ENCODE peak calls at places on chromosomes 16 and 17, in five cellular contexts. Z, D, A, P and M are unnamed samples.

GRCh38 chr17:33210240-33210639 is 82.9 kb downstream of the ASIC2 start:
- DNase-seq in Z (no peak), D (no peak), A (no peak), P (no peak), M (no peak)

GRCh38 chr16:89828199-89828869 is at the start of gene SPIRE2:
- DNase-seq in Z (peak), D (no peak), A (peak), P (peak), M (peak)

GRCh38 chr17:309361-309888 is 43.2 kb downstream of the RPH3AL start:
- DNase-seq in Z (no peak), D (no peak), A (no peak), P (peak), M (no peak)

GRCh38 chr16:79013004-79013403 is 587.5 kb downstream of the MAF start:
- DNase-seq in Z (no peak), D (no peak), A (no peak), P (no peak), M (no peak)

GRCh38 chr17:40218006-40218739 is 931 bp upstream of the WIPF2 start:
- DNase-seq in Z (no peak), D (no peak), A (no peak), P (no peak), M (no peak)

GRCh38 chr16:66166451-66166850 is 200.0 kb upstream of the CDH5 start:
- DNase-seq in Z (no peak), D (no peak), A (no peak), P (no peak), M (no peak)

GRCh38 chr16:10386517-10387377 is 886 bp downstream of the ATF7IP2 start:
- DNase-seq in Z (peak), D (no peak), A (no peak), P (no peak), M (peak)

GRCh38 chr17:49022391-49022941 is 25.3 kb downstream of the IGF2BP1 start:
- DNase-seq in Z (peak), D (no peak), A (no peak), P (no peak), M (peak)

GRCh38 chr17:50882851-50883250 is 16.7 kb upstream of the TOB1 start:
- DNase-seq in Z (peak), D (no peak), A (no peak), P (no peak), M (peak)

GRCh38 chr16:56812884-56813283 is 52.1 kb upstream of the SLC12A3 start:
- DNase-seq in Z (peak), D (no peak), A (no peak), P (no peak), M (peak)

GRCh38 chr17:4617590-4618356 is 23.7 kb downstream of the ALOX15 start:
- DNase-seq in Z (no peak), D (no peak), A (no peak), P (no peak), M (no peak)

GRCh38 chr17:49846938-49847712 is 744 bp downstream of the TAC4 start:
- DNase-seq in Z (no peak), D (no peak), A (no peak), P (no peak), M (no peak)

GRCh38 chr17:35051579-35052239 is 11.8 kb downstream of the RFFL start:
- DNase-seq in Z (no peak), D (no peak), A (no peak), P (no peak), M (no peak)

GRCh38 chr16:88566158-88566557 is 4.0 kb upstream of the ZC3H18 start:
- DNase-seq in Z (peak), D (peak), A (no peak), P (no peak), M (peak)

GRCh38 chr16:64993464-64993863 is 128.4 kb downstream of the CDH11 start:
- DNase-seq in Z (no peak), D (no peak), A (no peak), P (no peak), M (no peak)

GRCh38 chr17:37826497-37827115 is 81.7 kb upstream of the HNF1B start:
- DNase-seq in Z (no peak), D (no peak), A (no peak), P (peak), M (no peak)

GRCh38 chr16:27225536-27226360 is 22.4 kb downstream of the KDM8 start:
- DNase-seq in Z (no peak), D (no peak), A (no peak), P (peak), M (no peak)

GRCh38 chr17:69239611-69240010 is 11.0 kb upstream of the ABCA10 start:
- DNase-seq in Z (no peak), D (no peak), A (no peak), P (no peak), M (no peak)

GRCh38 chr17:57810740-57811632 is 38.9 kb downstream of the MRPS23 start:
- DNase-seq in Z (peak), D (no peak), A (no peak), P (no peak), M (peak)

GRCh38 chr16:24440296-24440695 is 99.1 kb upstream of the RBBP6 start:
- DNase-seq in Z (no peak), D (no peak), A (no peak), P (no peak), M (no peak)

GRCh38 chr17:4522661-4523060 is 24.0 kb downstream of the SPNS2 start:
- DNase-seq in Z (no peak), D (no peak), A (no peak), P (no peak), M (no peak)

GRCh38 chr17:49180303-49180702 is 30.1 kb downstream of the GNGT2 start:
- DNase-seq in Z (peak), D (no peak), A (peak), P (peak), M (peak)

GRCh38 chr17:61324540-61324868 is 75.1 kb upstream of the TBX2 start:
- DNase-seq in Z (peak), D (no peak), A (no peak), P (no peak), M (no peak)

GRCh38 chr17:63972796-63973195 is at the start of gene SCN4A:
- DNase-seq in Z (no peak), D (no peak), A (no peak), P (no peak), M (no peak)

DNA sequence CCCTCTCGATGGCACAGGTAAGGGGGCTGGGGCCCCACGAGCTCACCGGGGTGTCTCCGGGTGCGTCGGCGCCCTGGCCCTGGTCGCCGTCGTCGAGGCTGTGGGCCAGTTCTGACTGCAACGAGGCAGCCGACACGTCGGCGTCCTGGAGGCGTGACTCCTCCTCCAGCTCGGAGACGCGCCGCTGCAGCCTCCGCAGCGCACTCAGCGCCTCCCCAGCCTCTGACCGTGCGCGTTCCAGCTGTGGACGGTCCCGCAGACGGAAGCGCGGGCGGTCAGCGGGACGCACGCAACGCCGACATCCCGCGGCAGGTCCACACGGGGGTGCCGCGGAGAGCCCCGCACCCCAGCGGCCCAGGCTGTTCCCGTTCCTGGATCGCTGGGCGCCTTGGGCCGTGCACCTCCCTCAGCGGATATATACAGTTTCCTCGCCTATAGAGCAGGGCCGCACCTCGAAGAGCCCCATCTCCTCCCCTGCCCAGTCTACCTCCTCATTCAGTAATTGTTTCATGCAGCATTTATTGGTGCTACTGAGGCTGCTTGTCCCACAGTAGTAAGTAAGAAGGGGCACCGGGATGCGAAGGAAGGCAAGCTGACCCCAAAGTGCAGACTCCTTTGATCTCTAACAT is 5.8 kb downstream of the THOC6 start:
- DNase-seq in Z (peak), D (no peak), A (no peak), P (no peak), M (no peak)
- H3K4me3 ChIP-seq in Z (peak), D (peak), A (peak), P (peak), M (peak)

GRCh38 chr16:17463335-17463734 is 7.4 kb downstream of the XYLT1 start:
- DNase-seq in Z (no peak), D (no peak), A (no peak), P (no peak), M (no peak)
- H3K4me3 ChIP-seq in Z (no peak), D (no peak), A (no peak), P (no peak), M (no peak)

GRCh38 chr17:75785016-75785769 is 587 bp downstream of the UNK start:
- DNase-seq in Z (peak), D (peak), A (peak), P (peak), M (peak)

GRCh38 chr17:75784473-75785015 is at the start of gene UNK:
- DNase-seq in Z (peak), D (peak), A (peak), P (peak), M (peak)

GRCh38 chr17:75785770-75786538 is 1.3 kb downstream of the UNK start:
- DNase-seq in Z (peak), D (no peak), A (no peak), P (no peak), M (peak)

GRCh38 chr17:75783803-75784472 is 668 bp upstream of the UNK start:
- DNase-seq in Z (no peak), D (no peak), A (no peak), P (peak), M (no peak)

GRCh38 chr17:75783069-75783783 is 1.4 kb upstream of the UNK start:
- DNase-seq in Z (peak), D (no peak), A (no peak), P (no peak), M (peak)
- H3K4me3 ChIP-seq in Z (peak), D (no peak), A (peak), P (peak), M (peak)

GRCh38 chr16:1206326-1206725 is 18.7 kb downstream of the TPSG1 start:
- DNase-seq in Z (no peak), D (no peak), A (no peak), P (no peak), M (no peak)
- H3K4me3 ChIP-seq in Z (no peak), D (no peak), A (no peak), P (no peak), M (no peak)

DNA sequence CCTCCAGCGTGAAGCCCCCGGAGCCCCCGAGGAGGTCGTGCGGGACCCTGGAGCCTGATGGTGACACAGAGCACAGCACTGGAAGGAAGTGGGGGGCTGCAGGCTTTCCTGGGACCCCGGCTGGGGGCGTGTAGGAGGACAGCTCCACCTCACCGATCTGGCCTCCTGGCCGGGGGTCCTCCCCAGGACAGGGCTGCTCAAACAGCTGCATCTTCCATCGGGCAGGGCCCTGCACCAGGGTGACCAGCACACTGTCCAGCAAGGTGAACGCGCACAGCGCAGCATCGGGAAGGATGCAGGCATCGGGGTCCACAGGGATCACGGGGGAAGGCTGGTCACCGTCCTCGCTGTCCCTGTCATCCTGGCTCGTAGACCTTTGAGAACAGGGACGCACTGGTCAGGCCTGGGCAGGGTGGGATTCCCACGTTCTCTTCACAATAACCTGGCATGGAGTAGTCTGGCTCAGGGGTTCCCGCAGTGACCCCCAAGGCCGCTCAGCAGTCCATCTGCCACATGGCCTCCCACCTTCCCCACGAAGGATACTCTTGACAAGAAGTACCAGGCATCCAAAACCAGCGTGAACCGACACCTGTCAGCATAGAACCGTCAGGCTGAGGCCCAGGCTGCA is 1.2 kb downstream of the FAAP100 start:
- DNase-seq in Z (no peak), D (no peak), A (no peak), P (no peak), M (no peak)
- H3K4me3 ChIP-seq in Z (peak), D (peak), A (peak), P (peak), M (peak)

DNA sequence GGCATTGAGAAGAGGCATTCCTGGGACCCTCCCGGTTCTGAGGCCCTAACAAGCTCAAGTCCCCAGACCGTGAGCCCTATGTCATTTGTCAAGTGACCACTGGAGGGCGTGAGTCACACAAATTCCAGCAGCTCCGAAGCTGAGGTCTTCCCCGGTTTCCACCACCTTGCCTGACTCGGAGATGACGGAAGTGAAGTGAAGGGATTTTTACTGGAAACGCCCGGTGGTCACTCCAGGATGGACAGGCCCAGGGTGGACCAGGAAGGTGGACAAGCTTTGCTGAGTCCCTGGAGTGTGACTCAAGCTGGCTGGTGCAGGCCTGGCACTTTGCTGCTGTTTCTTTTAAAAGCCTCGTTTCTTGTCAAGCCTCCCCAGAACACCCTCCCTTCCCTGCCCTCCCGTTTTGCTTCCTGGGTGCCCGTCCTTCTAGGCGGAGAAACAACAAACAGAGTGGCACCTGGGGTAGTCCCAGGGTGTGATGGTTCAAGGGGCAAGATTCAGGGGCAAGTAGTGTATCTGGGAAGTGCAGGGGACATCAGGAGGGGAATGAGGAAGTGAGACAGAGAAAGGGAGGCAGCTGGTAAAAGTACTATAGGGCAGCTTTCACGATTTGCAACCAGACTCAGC is 5.3 kb upstream of the NOS2 start:
- DNase-seq in Z (peak), D (peak), A (peak), P (peak), M (peak)
- H3K4me3 ChIP-seq in Z (peak), D (peak), A (peak), P (peak), M (peak)

GRCh38 chr16:67963325-67964321 is 4.8 kb downstream of the SLC12A4 start:
- DNase-seq in Z (peak), D (no peak), A (no peak), P (no peak), M (peak)
- H3K4me3 ChIP-seq in Z (no peak), D (no peak), A (no peak), P (no peak), M (no peak)